ENCODE peak calls at places on chromosomes 1 and 21, in seven cellular contexts. Q is tibial nerve; Y is AG04449; J is kidney epithelial cell; V is thoracic aorta; C is CD4-positive, alpha-beta T cell; F is activated B cell treated with CpG ODN at 0.5 μM for 24 hours. R is an unnamed sample.

GRCh38 chr1:219066631-219067349 is 106.9 kb upstream of the LYPLAL1 start:
- DNase-seq in Q (no peak), Y (peak), J (no peak), V (no peak), C (no peak), F (no peak), R (no peak)

GRCh38 chr1:76330993-76331603 is 256.6 kb downstream of the ST6GALNAC3 start:
- DNase-seq in Q (no peak), Y (peak), J (peak), V (no peak), C (no peak), F (no peak), R (no peak)

GRCh38 chr1:240107058-240107684 is 15.5 kb downstream of the FMN2 start:
- DNase-seq in Q (no peak), Y (no peak), J (peak), V (no peak), C (no peak), F (no peak), R (no peak)

GRCh38 chr1:95203908-95204437 is 30.0 kb upstream of the RWDD3 start:
- DNase-seq in Q (no peak), Y (no peak), J (no peak), V (no peak), C (no peak), F (no peak), R (no peak)

GRCh38 chr1:58746757-58747156 is 37.1 kb downstream of the JUN start:
- DNase-seq in Q (no peak), Y (no peak), J (no peak), V (no peak), C (no peak), F (no peak), R (no peak)

GRCh38 chr21:14263879-14264278 is 47.9 kb downstream of the RBM11 start:
- DNase-seq in Q (no peak), Y (no peak), J (no peak), V (no peak), C (no peak), F (no peak), R (no peak)

GRCh38 chr1:8903908-8904650 is 25.6 kb upstream of the ENO1 start:
- DNase-seq in Q (no peak), Y (peak), J (peak), V (no peak), C (no peak), F (no peak), R (no peak)

GRCh38 chr1:191888996-191889622 is 269.2 kb upstream of the RGS18 start:
- DNase-seq in Q (no peak), Y (no peak), J (no peak), V (no peak), C (no peak), F (no peak), R (no peak)

GRCh38 chr1:98221926-98222325 is 301.1 kb upstream of the DPYD start:
- DNase-seq in Q (no peak), Y (no peak), J (no peak), V (no peak), C (no peak), F (no peak), R (no peak)

GRCh38 chr1:163706915-163707314 is 385.2 kb downstream of the NUF2 start:
- DNase-seq in Q (no peak), Y (no peak), J (no peak), V (no peak), C (no peak), F (no peak), R (no peak)

GRCh38 chr1:84086189-84086588 is 57.9 kb upstream of the PRKACB start:
- DNase-seq in Q (no peak), Y (no peak), J (no peak), V (no peak), C (no peak), F (no peak), R (no peak)

GRCh38 chr1:111725192-111725591 is 14.0 kb downstream of the INKA2 start:
- DNase-seq in Q (no peak), Y (no peak), J (no peak), V (no peak), C (no peak), F (no peak), R (no peak)

GRCh38 chr1:45843474-45843905 is 40.1 kb downstream of the MAST2 start:
- DNase-seq in Q (no peak), Y (peak), J (no peak), V (no peak), C (no peak), F (no peak), R (no peak)

GRCh38 chr1:236522937-236523703 is 662 bp upstream of the LGALS8 start:
- DNase-seq in Q (no peak), Y (no peak), J (no peak), V (no peak), C (no peak), F (no peak), R (no peak)

GRCh38 chr1:205791568-205792180 is 16.4 kb upstream of the RAB29 start:
- DNase-seq in Q (peak), Y (no peak), J (no peak), V (no peak), C (peak), F (peak), R (peak)

GRCh38 chr21:40512590-40512989 is 334.4 kb downstream of the DSCAM start:
- DNase-seq in Q (no peak), Y (no peak), J (no peak), V (no peak), C (no peak), F (no peak), R (no peak)

GRCh38 chr1:56291374-56291841 is 288.0 kb downstream of the PLPP3 start:
- DNase-seq in Q (peak), Y (no peak), J (no peak), V (no peak), C (no peak), F (no peak), R (no peak)

GRCh38 chr1:216621536-216621935 is 101.7 kb downstream of the ESRRG start:
- DNase-seq in Q (no peak), Y (no peak), J (no peak), V (no peak), C (no peak), F (no peak), R (no peak)

GRCh38 chr1:183069562-183070216 is 46.5 kb downstream of the LAMC1 start:
- DNase-seq in Q (no peak), Y (no peak), J (peak), V (no peak), C (no peak), F (no peak), R (no peak)

GRCh38 chr1:11707621-11708276 is 16.2 kb downstream of the DRAXIN start:
- DNase-seq in Q (no peak), Y (no peak), J (no peak), V (no peak), C (no peak), F (no peak), R (no peak)
- TF ChIP-seq CTCF in Q (no peak), Y (no peak), J (no peak), V (no peak), C (no peak), F (no peak), R (no peak)

GRCh38 chr1:225950905-225951351 is 9.9 kb upstream of the LEFTY2 start:
- DNase-seq in Q (no peak), Y (no peak), J (no peak), V (no peak), C (no peak), F (no peak), R (no peak)
- TF ChIP-seq CTCF in Q (no peak), Y (no peak), J (no peak), V (no peak), C (no peak), F (no peak), R (peak)

GRCh38 chr1:193769609-193770008 is 583.2 kb upstream of the B3GALT2 start:
- DNase-seq in Q (no peak), Y (no peak), J (no peak), V (no peak), C (no peak), F (no peak), R (no peak)

GRCh38 chr1:193767891-193768290 is 581.5 kb upstream of the B3GALT2 start:
- DNase-seq in Q (no peak), Y (no peak), J (no peak), V (no peak), C (no peak), F (no peak), R (no peak)

GRCh38 chr1:193763313-193763712 is 576.9 kb upstream of the B3GALT2 start:
- DNase-seq in Q (no peak), Y (no peak), J (no peak), V (no peak), C (no peak), F (no peak), R (no peak)

GRCh38 chr1:193762276-193762675 is 575.9 kb upstream of the B3GALT2 start:
- DNase-seq in Q (no peak), Y (no peak), J (no peak), V (no peak), C (no peak), F (no peak), R (no peak)

GRCh38 chr1:193766329-193766728 is 579.9 kb upstream of the B3GALT2 start:
- DNase-seq in Q (no peak), Y (no peak), J (no peak), V (no peak), C (no peak), F (no peak), R (no peak)
- TF ChIP-seq CTCF in Q (no peak), Y (no peak), J (no peak), V (no peak), C (no peak), F (no peak), R (no peak)

DNA sequence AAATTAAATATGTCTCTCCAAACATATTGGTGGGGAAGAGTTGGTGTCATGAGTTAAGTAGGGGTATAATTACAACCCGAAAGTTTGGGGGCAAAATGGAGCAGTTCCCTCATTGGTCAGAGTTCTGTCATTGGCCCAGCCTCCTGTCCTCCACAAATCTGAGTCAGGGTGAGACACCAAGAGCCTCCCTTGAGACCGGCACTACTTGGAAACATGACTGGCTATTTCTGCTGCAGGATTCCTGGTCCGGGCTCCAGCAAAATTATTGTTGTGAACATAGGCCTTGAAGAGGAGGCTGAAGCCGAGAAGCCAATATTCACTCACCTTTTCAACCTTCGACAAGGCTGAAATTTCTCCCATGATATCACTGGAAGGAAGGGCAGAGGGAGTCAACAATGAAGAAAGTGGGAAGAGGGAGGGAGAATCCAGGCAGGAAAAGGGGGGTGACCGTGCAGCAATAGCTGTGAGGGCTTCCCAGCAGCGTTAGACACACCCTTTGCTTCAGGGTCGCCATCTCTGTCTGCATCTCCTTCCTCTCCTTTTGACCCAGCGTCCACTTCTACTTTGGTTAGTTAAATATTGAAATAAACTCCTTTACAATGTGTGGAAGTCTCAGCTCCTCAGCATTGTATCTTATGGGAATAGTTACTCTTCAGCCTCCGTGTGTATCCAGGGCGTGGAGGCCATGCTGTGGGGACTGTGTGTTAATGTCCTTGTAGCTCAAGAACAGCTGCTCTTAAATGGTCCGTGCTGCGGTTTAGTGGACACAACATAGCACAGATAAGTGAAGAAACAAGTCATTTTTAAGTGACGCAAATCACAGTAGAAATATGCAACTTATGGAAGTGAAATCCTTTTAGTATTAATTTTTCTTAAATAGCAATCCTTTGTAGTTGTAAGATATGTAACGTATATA is 307.4 kb downstream of the DISC1 start:
- DNase-seq in Q (no peak), Y (no peak), J (no peak), V (no peak), C (no peak), F (no peak), R (no peak)
- TF ChIP-seq CTCF in Q (no peak), Y (no peak), J (no peak), V (no peak), C (no peak), F (no peak), R (no peak)

GRCh38 chr21:36615274-36615964 is 83.5 kb upstream of the SIM2 start:
- DNase-seq in Q (no peak), Y (no peak), J (no peak), V (no peak), C (no peak), F (no peak), R (no peak)
- TF ChIP-seq CTCF in Q (no peak), Y (no peak), J (no peak), V (no peak), C (no peak), F (no peak), R (no peak)

GRCh38 chr21:36540700-36541099 is 60.8 kb upstream of the CLDN14 start:
- DNase-seq in Q (no peak), Y (no peak), J (no peak), V (no peak), C (no peak), F (no peak), R (no peak)

GRCh38 chr21:36541721-36542139 is 61.8 kb upstream of the CLDN14 start:
- DNase-seq in Q (no peak), Y (no peak), J (no peak), V (no peak), C (no peak), F (no peak), R (no peak)

GRCh38 chr21:36543924-36544323 is 64.0 kb upstream of the CLDN14 start:
- DNase-seq in Q (no peak), Y (no peak), J (no peak), V (no peak), C (no peak), F (no peak), R (no peak)

GRCh38 chr21:36544545-36544944 is 64.6 kb upstream of the CLDN14 start:
- DNase-seq in Q (no peak), Y (no peak), J (no peak), V (no peak), C (no peak), F (no peak), R (no peak)

GRCh38 chr21:36542312-36543101 is 62.6 kb upstream of the CLDN14 start:
- DNase-seq in Q (no peak), Y (no peak), J (no peak), V (no peak), C (no peak), F (no peak), R (no peak)
- TF ChIP-seq CTCF in Q (no peak), Y (no peak), J (no peak), V (no peak), C (no peak), F (no peak), R (no peak)

GRCh38 chr21:46118305-46118870 is 20.5 kb downstream of the COL6A2 start:
- DNase-seq in Q (peak), Y (no peak), J (no peak), V (no peak), C (peak), F (peak), R (peak)
- TF ChIP-seq CTCF in Q (no peak), Y (no peak), J (no peak), V (no peak), C (no peak), F (no peak), R (no peak)

GRCh38 chr1:231318015-231318355 is 19.7 kb downstream of the EXOC8 start:
- DNase-seq in Q (no peak), Y (no peak), J (no peak), V (no peak), C (no peak), F (no peak), R (no peak)

GRCh38 chr1:231313661-231314060 is 24.0 kb downstream of the EXOC8 start:
- DNase-seq in Q (no peak), Y (no peak), J (no peak), V (no peak), C (no peak), F (no peak), R (no peak)

GRCh38 chr1:231317306-231318014 is 20.2 kb downstream of the EXOC8 start:
- DNase-seq in Q (no peak), Y (no peak), J (no peak), V (no peak), C (no peak), F (no peak), R (no peak)

GRCh38 chr1:231318568-231318967 is 19.1 kb downstream of the EXOC8 start:
- DNase-seq in Q (no peak), Y (no peak), J (no peak), V (no peak), C (no peak), F (no peak), R (no peak)

DNA sequence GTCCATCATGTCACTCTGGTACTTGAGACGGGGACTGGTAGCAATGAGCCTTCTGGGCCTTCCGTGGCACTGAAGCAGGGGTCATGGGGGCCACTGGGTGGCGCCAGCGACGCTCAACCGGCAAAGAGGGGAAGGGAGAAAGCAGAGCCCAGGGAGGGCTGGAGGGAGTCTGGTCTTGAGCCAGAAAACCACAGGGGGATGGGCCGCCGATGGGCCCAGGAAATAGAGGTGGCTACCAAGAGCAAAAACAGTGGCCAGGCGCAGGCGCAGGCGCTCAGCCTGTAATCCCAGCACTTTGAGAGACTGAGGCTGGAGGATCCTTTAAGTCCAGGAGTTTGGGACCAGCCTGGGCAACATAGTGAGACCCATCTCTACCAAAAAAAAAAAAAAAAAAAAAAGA is 21.8 kb downstream of the EXOC8 start:
- DNase-seq in Q (no peak), Y (no peak), J (no peak), V (no peak), C (peak), F (no peak), R (no peak)
- TF ChIP-seq CTCF in Q (peak), Y (peak), J (peak), V (no peak), C (peak), F (no peak), R (peak)